ENCODE peak calls at places on chromosomes 3 and 15, in seven cellular contexts. X is IMR-90, O is PC-9, A is fibroblast of mammary gland, E is GM12865, F is transverse colon, I is Peyer's patch. H is an unnamed sample.

GRCh38 chr3:160376681-160377080 is 22.3 kb downstream of the IFT80 start:
- DNase-seq in X (peak; percentile 50), O (no peak), A (peak; percentile 97), E (no peak), F (no peak), I (no peak), H (no peak)

GRCh38 chr15:69760890-69761568 is 308.4 kb downstream of the RPLP1 start:
- DNase-seq in X (peak; percentile 99), O (peak; percentile 79), A (peak; percentile 98), E (peak; percentile 89), F (peak; percentile 34), I (no peak), H (peak; percentile 76)

GRCh38 chr15:91522609-91523332 is 330.7 kb upstream of the SLCO3A1 start:
- DNase-seq in X (peak; percentile 80), O (no peak), A (peak; percentile 68), E (no peak), F (no peak), I (no peak), H (no peak)

GRCh38 chr3:100521439-100521845 is 29.0 kb downstream of the TMEM45A start:
- DNase-seq in X (no peak), O (peak; percentile 33), A (no peak), E (peak; percentile 9), F (no peak), I (no peak), H (peak; percentile 18)

GRCh38 chr15:42163947-42164550 is 7.6 kb upstream of the PLA2G4F start:
- DNase-seq in X (no peak), O (no peak), A (no peak), E (no peak), F (no peak), I (no peak), H (no peak)

GRCh38 chr3:30342319-30343060 is 263.9 kb upstream of the TGFBR2 start:
- DNase-seq in X (peak; percentile 96), O (peak; percentile 63), A (peak; percentile 97), E (no peak), F (no peak), I (no peak), H (no peak)

GRCh38 chr3:63353383-63353782 is 75.3 kb downstream of the SYNPR start:
- DNase-seq in X (peak; percentile 52), O (no peak), A (peak; percentile 82), E (no peak), F (no peak), I (no peak), H (no peak)

GRCh38 chr3:93973160-93974126 is at the start of gene PROS1:
- DNase-seq in X (peak; percentile 68), O (peak; percentile 55), A (peak; percentile 88), E (peak; percentile 50), F (peak; percentile 83), I (peak; percentile 77), H (no peak)

GRCh38 chr3:60192297-60193114 is 1058.7 kb downstream of the FHIT start:
- DNase-seq in X (no peak), O (no peak), A (no peak), E (peak; percentile 14), F (no peak), I (no peak), H (no peak)

GRCh38 chr15:65516997-65517865 is at the start of gene DPP8:
- DNase-seq in X (peak; percentile 94), O (peak; percentile 93), A (peak; percentile 93), E (peak; percentile 98), F (peak; percentile 95), I (peak; percentile 95), H (peak; percentile 88)

GRCh38 chr15:41024880-41025279 is 71.6 kb downstream of the CHAC1 start:
- DNase-seq in X (no peak), O (no peak), A (no peak), E (no peak), F (no peak), I (no peak), H (no peak)

GRCh38 chr15:41020311-41020710 is 67.0 kb downstream of the CHAC1 start:
- DNase-seq in X (peak; percentile 38), O (no peak), A (no peak), E (no peak), F (no peak), I (no peak), H (no peak)

GRCh38 chr15:41024141-41024540 is 70.9 kb downstream of the CHAC1 start:
- DNase-seq in X (peak; percentile 92), O (no peak), A (peak; percentile 66), E (no peak), F (no peak), I (no peak), H (no peak)

GRCh38 chr15:41020829-41021228 is 67.6 kb downstream of the CHAC1 start:
- DNase-seq in X (no peak), O (no peak), A (no peak), E (no peak), F (no peak), I (no peak), H (no peak)

GRCh38 chr15:41022487-41023090 is 69.3 kb downstream of the CHAC1 start:
- DNase-seq in X (peak; percentile 75), O (peak; percentile 36), A (peak; percentile 67), E (peak; percentile 63), F (peak; percentile 20), I (no peak), H (peak; percentile 13)
- TF ChIP-seq CTCF in X (peak; percentile 90), O (peak; percentile 65), A (peak; percentile 84), E (peak; percentile 69), F (peak; percentile 60), I (peak; percentile 6), H (peak; percentile 75)

DNA sequence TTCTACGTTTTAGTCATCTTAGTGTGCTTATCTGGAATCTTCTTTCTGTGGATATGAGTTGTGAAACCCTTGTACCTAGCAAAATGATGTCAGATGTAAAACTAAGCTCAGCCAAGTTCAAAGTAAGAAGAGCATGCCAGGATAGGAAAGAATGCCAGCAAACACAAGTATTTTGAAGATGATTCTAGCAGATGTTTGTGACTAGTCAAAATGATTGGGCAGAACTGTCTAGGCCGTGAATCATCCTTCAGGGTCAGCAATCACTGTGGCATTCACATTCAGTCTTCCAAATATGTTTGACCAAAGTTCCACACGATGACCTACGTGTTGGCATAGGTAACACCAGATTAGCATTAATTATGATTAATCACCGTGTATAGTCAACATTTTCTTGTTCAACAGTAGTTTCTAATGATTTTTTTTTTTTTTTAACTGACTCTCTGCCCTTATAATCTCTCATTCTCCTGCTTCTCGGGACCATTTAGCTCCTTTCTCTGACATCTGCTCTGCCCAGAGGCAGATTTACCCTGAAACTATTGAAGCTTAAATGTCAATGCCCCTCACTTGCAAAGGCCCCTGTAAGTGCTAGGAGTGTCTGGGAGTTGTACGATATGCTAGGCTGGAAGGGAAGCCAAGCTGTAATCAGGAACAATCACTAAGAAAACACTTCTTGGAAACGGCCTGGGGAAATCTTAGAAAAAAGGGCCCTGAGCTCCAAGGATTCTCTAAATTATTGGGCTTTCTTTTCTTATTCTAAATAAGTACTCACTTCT is 5.7 kb upstream of the PLOD2 start:
- DNase-seq in X (peak; percentile 83), O (no peak), A (peak; percentile 97), E (no peak), F (no peak), I (no peak), H (no peak)
- H3K4me3 ChIP-seq in X (no peak overlapping the region), O (no peak overlapping the region), A (no peak overlapping the region), E (no peak overlapping the region), F (no peak overlapping the region), I (no peak overlapping the region), H (no peak overlapping the region)

GRCh38 chr3:8420613-8421012 is 81.0 kb upstream of the LMCD1 start:
- DNase-seq in X (no peak), O (no peak), A (no peak), E (no peak), F (no peak), I (no peak), H (no peak)

GRCh38 chr3:8421711-8422110 is 79.9 kb upstream of the LMCD1 start:
- DNase-seq in X (no peak), O (no peak), A (no peak), E (no peak), F (no peak), I (no peak), H (no peak)

GRCh38 chr3:8421267-8421666 is 80.4 kb upstream of the LMCD1 start:
- DNase-seq in X (no peak), O (no peak), A (no peak), E (no peak), F (no peak), I (no peak), H (no peak)

GRCh38 chr3:8424281-8424680 is 77.3 kb upstream of the LMCD1 start:
- DNase-seq in X (no peak), O (no peak), A (no peak), E (no peak), F (no peak), I (no peak), H (no peak)

DNA sequence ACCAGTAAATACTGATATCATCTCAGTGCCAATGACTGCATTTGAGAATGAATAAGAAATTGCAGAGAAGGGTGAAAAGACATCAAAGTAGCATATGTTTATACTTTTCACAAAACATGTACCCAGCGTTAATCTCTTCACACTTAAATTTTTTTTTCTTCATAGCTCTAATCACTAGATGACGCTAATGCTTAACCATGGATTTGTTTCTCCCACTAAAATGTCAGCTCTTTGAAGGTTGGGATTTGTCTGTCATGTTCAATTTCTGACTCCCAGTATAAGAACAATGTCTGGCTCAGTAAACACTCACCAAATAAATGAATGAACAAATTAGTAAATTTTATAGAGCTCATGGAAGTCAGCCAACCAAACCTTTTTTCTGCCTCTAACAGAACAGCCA is 78.3 kb upstream of the LMCD1 start:
- DNase-seq in X (no peak), O (no peak), A (no peak), E (no peak), F (no peak), I (no peak), H (no peak)
- TF ChIP-seq CTCF in X (peak; percentile 18), O (no peak), A (no peak), E (no peak), F (no peak), I (no peak), H (no peak)

GRCh38 chr15:99104788-99105515 is at the start of gene SYNM:
- DNase-seq in X (peak; percentile 72), O (peak; percentile 81), A (peak; percentile 68), E (peak; percentile 86), F (peak; percentile 72), I (peak; percentile 79), H (no peak)
- H3K4me3 ChIP-seq in X (peak within 1 kb of the TSS; percentile 60), O (peak within 1 kb of the TSS; percentile 59), A (peak within 1 kb of the TSS; percentile 33), E (peak within 1 kb of the TSS; percentile 70), F (peak within 1 kb of the TSS; percentile 61), I (peak within 1 kb of the TSS; percentile 47), H (peak within 1 kb of the TSS; percentile 40)

H was measured in GM12864.